ENCODE peak calls at places on chromosomes 6 and 20, in six cellular contexts. J, Z, O, A, G and D are unnamed samples.

GRCh38 chr6:56793938-56794337 is 151.2 kb upstream of the DST start:
- DNase-seq in Z (no peak), G (no peak), J (no peak), A (no peak), O (no peak), D (no peak)

GRCh38 chr20:36162272-36162966 is 7.9 kb downstream of the EPB41L1 start:
- DNase-seq in O (no peak), G (no peak), J (no peak), Z (peak), A (no peak), D (no peak)

GRCh38 chr6:151071295-151071694 is 168.5 kb upstream of the AKAP12 start:
- DNase-seq in G (no peak), O (peak), Z (no peak), J (peak), A (no peak), D (no peak)

GRCh38 chr20:42027746-42028268 is 409.6 kb upstream of the CHD6 start:
- DNase-seq in O (no peak), G (no peak), A (no peak), J (no peak), Z (no peak), D (no peak)

GRCh38 chr20:47099749-47100515 is 205.3 kb downstream of the EYA2 start:
- DNase-seq in O (peak), A (no peak), Z (no peak), G (no peak), J (peak), D (no peak)

GRCh38 chr20:57547250-57547649 is 13.7 kb upstream of the PCK1 start:
- DNase-seq in G (no peak), J (no peak), O (no peak), Z (no peak), A (no peak), D (no peak)

GRCh38 chr6:165692106-165692653 is 29.1 kb upstream of the PDE10A start:
- DNase-seq in A (no peak), Z (no peak), O (no peak), J (no peak), G (no peak), D (no peak)

GRCh38 chr6:129104131-129104530 is 221.2 kb downstream of the LAMA2 start:
- DNase-seq in O (no peak), A (no peak), J (no peak), Z (no peak), G (no peak), D (no peak)

GRCh38 chr6:16140607-16141006 is 11.7 kb downstream of the MYLIP start:
- DNase-seq in G (no peak), O (no peak), Z (no peak), A (no peak), J (no peak), D (no peak)

GRCh38 chr6:144528605-144529425 is 243.7 kb downstream of the UTRN start:
- DNase-seq in A (no peak), G (no peak), Z (no peak), O (no peak), J (no peak), D (no peak)

GRCh38 chr20:17511401-17511800 is 19.8 kb downstream of the BFSP1 start:
- DNase-seq in J (no peak), O (no peak), Z (no peak), A (no peak), G (no peak), D (no peak)

GRCh38 chr6:66930559-66931290 is 1223.7 kb upstream of the EYS start:
- DNase-seq in G (no peak), O (no peak), J (no peak), Z (no peak), A (no peak), D (no peak)

GRCh38 chr6:7561153-7561964 is 19.9 kb downstream of the DSP start:
- DNase-seq in O (no peak), Z (no peak), G (no peak), J (no peak), A (peak), D (peak)

GRCh38 chr6:10989587-10989986 is 54.5 kb downstream of the ELOVL2 start:
- DNase-seq in A (no peak), O (no peak), G (no peak), Z (no peak), J (no peak), D (no peak)

GRCh38 chr20:17859616-17860232 is 108.9 kb downstream of the SNX5 start:
- DNase-seq in Z (peak), J (peak), G (no peak), A (no peak), O (no peak), D (peak)

DNA sequence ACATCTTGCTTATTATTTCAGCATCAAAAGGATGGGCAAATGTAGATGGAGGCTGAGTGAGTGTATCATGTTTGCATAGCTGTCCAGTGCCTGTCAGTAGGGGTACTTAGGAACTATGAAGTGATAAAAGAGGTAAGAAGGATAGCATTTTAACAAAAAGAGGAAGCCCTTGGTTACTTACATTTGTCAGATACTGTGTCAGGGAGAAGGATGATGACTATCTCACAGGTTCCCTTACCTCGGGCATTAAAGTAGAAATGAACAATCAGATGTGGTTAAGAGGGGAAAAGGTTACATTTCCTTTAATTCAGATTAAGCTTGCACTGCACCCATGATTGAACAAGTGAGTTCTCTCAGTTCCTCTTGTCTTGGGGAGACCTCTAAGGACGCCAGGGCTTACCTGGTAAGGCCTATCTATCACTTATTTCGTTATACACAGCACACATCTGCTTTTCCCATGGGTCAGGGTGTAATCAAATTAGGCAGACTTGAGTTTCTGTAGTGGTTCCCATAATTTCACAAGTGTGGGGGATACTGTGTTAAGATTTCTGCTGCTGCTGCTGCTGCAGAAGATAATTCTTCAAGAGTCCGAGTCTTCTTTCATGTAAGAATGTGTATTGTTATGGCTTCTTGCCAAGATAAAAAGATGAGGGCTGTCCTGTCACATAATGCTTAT is 4.5 kb downstream of the FOXO3 start:
- DNase-seq in G (no peak), O (no peak), J (no peak), A (no peak), Z (no peak), D (no peak)
- H3K4me3 ChIP-seq in G (no peak), O (no peak), J (peak), A (peak), Z (peak), D (peak)

GRCh38 chr6:167450631-167451030 is 125.7 kb downstream of the TTLL2 start:
- DNase-seq in A (no peak), J (no peak), O (no peak), G (no peak), Z (no peak), D (no peak)

GRCh38 chr6:167448378-167448777 is 123.5 kb downstream of the TTLL2 start:
- DNase-seq in O (no peak), A (no peak), Z (no peak), G (no peak), J (no peak), D (no peak)

GRCh38 chr6:167452338-167453081 is 127.6 kb downstream of the TTLL2 start:
- DNase-seq in A (no peak), Z (no peak), G (no peak), J (no peak), O (no peak), D (no peak)

GRCh38 chr6:167445568-167445967 is 120.7 kb downstream of the TTLL2 start:
- DNase-seq in O (no peak), G (no peak), A (no peak), Z (no peak), J (no peak), D (no peak)

DNA sequence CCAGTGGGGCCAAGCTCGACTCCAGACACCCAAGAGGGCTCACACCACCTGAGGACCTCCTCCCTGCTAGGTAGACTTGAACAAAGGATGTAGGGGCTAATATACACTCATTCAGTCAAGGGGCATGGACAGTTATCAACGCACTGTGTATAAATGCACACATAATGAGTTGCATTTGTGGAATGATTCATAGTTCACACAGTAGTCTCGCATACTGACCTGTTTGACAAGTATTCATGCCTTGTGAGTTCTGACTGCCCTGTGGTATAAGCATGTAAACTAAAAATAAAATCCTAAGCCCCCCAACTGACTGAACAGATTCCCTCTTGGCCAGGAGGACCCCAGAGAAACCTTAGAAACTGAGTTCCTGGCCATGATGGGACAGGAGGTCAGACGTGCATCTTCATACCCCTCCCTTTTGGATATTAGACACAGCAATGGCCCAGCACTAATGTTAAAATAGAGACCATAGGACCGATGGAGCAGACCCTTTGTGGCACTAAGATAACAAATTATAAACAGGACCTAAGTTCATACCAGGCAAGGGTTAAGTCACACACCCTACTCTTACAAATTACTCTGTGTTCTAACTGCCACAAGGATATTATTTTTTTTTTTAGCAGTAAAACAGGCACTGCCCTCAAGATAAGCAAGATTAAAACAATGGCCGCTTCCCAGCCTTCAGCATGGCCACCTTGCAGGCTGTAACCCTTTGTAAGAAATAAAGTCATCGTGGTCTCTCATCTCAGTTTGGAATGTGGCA is 124.4 kb downstream of the TTLL2 start:
- DNase-seq in G (no peak), A (no peak), O (no peak), Z (no peak), J (no peak), D (no peak)
- H3K27ac ChIP-seq in G (no peak), A (no peak), O (no peak), Z (no peak), J (no peak), D (no peak)

GRCh38 chr6:160029525-160029924 is 60.6 kb downstream of the IGF2R start:
- DNase-seq in A (no peak), J (no peak), G (peak), Z (no peak), O (no peak), D (no peak)

GRCh38 chr6:160027931-160028330 is 59.0 kb downstream of the IGF2R start:
- DNase-seq in O (no peak), Z (no peak), A (no peak), G (peak), J (no peak), D (no peak)

GRCh38 chr6:160028487-160029275 is 59.8 kb downstream of the IGF2R start:
- DNase-seq in A (no peak), G (peak), Z (no peak), O (no peak), J (no peak), D (peak)

GRCh38 chr6:160031442-160031841 is 62.6 kb downstream of the IGF2R start:
- DNase-seq in O (no peak), G (peak), J (no peak), A (no peak), Z (no peak), D (no peak)

GRCh38 chr6:160030103-160030502 is 61.2 kb downstream of the IGF2R start:
- DNase-seq in A (no peak), O (peak), Z (no peak), G (peak), J (peak), D (peak)
- TF ChIP-seq CTCF in A (no peak), O (no peak), Z (no peak), G (no peak), J (no peak), D (no peak)

GRCh38 chr6:98824907-98825601 is 9.3 kb upstream of the POU3F2 start:
- DNase-seq in J (no peak), O (no peak), Z (no peak), A (no peak), G (no peak), D (no peak)
- H3K4me3 ChIP-seq in J (peak), O (no peak), Z (no peak), A (no peak), G (no peak), D (no peak)